ENCODE peak calls at places on chromosome 17, in seven cellular contexts. X is EL; I is stimulated activated CD8-positive, alpha-beta memory T cell treated with anti-CD3 and anti-CD28 coated beads, Interleukin-4, amount 100 ng/mL, for 4 hours; O is nucleus accumbens; G is GDM1; T is Daoy; H is activated naive CD4-positive, alpha-beta T cell treated with Interleukin-2 at 50 U/mL for 16 hours. Q is an unnamed sample.
A peak's percentile ranks its signal among the peaks of the same experiment; 100 is the strongest.

GRCh38 chr17:76063880-76064546 is 8.3 kb downstream of the SRP68 start:
- DNase-seq in X (no peak), I (no peak), O (no peak), G (no peak), T (no peak), H (peak; percentile 72), Q (no peak)

GRCh38 chr17:49359990-49360795 is 1.9 kb downstream of the ZNF652 start:
- DNase-seq in X (no peak), I (no peak), O (no peak), G (no peak), T (no peak), H (no peak), Q (no peak)

GRCh38 chr17:46733837-46734516 is 84.5 kb downstream of the WNT3 start:
- DNase-seq in X (peak; percentile 64), I (no peak), O (no peak), G (no peak), T (no peak), H (no peak), Q (no peak)

GRCh38 chr17:5785343-5785742 is 201.0 kb upstream of the NLRP1 start:
- DNase-seq in X (peak; percentile 89), I (no peak), O (no peak), G (no peak), T (peak; percentile 95), H (no peak), Q (no peak)

GRCh38 chr17:18949566-18949965 is 2.4 kb upstream of the SLC5A10 start:
- DNase-seq in X (no peak), I (no peak), O (no peak), G (no peak), T (no peak), H (no peak), Q (no peak)

GRCh38 chr17:68539536-68540469 is 27.6 kb downstream of the PRKAR1A start:
- DNase-seq in X (peak; percentile 10), I (no peak), O (no peak), G (no peak), T (no peak), H (no peak), Q (no peak)

GRCh38 chr17:73644145-73645049 is at the start of gene SDK2:
- DNase-seq in X (no peak), I (no peak), O (no peak), G (no peak), T (peak; percentile 42), H (no peak), Q (no peak)

GRCh38 chr17:72244942-72245341 is 124.1 kb downstream of the SOX9 start:
- DNase-seq in X (no peak), I (no peak), O (no peak), G (no peak), T (no peak), H (no peak), Q (no peak)

GRCh38 chr17:37791434-37791833 is 46.6 kb upstream of the HNF1B start:
- DNase-seq in X (peak; percentile 31), I (peak; percentile 1), O (no peak), G (peak; percentile 50), T (peak; percentile 54), H (peak; percentile 32), Q (peak; percentile 72)

GRCh38 chr17:55567240-55568216 is 56.3 kb upstream of the SMIM36 start:
- DNase-seq in X (no peak), I (no peak), O (no peak), G (no peak), T (no peak), H (no peak), Q (no peak)

GRCh38 chr17:72702136-72702735 is 390.3 kb downstream of the SLC39A11 start:
- DNase-seq in X (peak; percentile 77), I (no peak), O (no peak), G (no peak), T (peak; percentile 87), H (no peak), Q (no peak)

GRCh38 chr17:67765623-67766022 is 47.9 kb downstream of the NOL11 start:
- DNase-seq in X (no peak), I (no peak), O (peak; percentile 12), G (no peak), T (no peak), H (no peak), Q (no peak)

GRCh38 chr17:46822388-46822921 is 4.0 kb upstream of the WNT3 start:
- DNase-seq in X (no peak), I (no peak), O (no peak), G (peak; percentile 36), T (no peak), H (peak; percentile 27), Q (no peak)

GRCh38 chr17:2054740-2055493 is at the start of gene HIC1:
- DNase-seq in X (peak; percentile 81), I (no peak), O (peak; percentile 68), G (peak; percentile 61), T (peak; percentile 87), H (peak; percentile 83), Q (peak; percentile 28)

GRCh38 chr17:32142857-32143524 is 689 bp downstream of the RHOT1 start:
- DNase-seq in X (peak; percentile 74), I (no peak), O (peak; percentile 32), G (no peak), T (peak; percentile 56), H (peak; percentile 21), Q (peak; percentile 45)

GRCh38 chr17:14525551-14526455 is 224.9 kb downstream of the HS3ST3B1 start:
- DNase-seq in X (no peak), I (no peak), O (no peak), G (no peak), T (no peak), H (no peak), Q (no peak)

GRCh38 chr17:44198721-44199552 is 747 bp downstream of the ATXN7L3 start:
- DNase-seq in X (peak; percentile 60), I (no peak), O (peak; percentile 59), G (peak; percentile 40), T (peak; percentile 49), H (peak; percentile 59), Q (peak; percentile 41)

GRCh38 chr17:76122411-76123126 is 18.5 kb downstream of the FOXJ1 start:
- DNase-seq in X (no peak), I (no peak), O (no peak), G (no peak), T (no peak), H (no peak), Q (no peak)